ENCODE peak calls at places on chromosomes 7 and 10, in five cellular contexts. One of them, this sample, is unnamed.

GRCh38 chr7:935321-936130 is 19.0 kb downstream of the ADAP1 start:
- DNase-seq in IMR-90: no peak
- DNase-seq in neuronal stem cell: no peak
- DNase-seq in H9: no peak
- DNase-seq in mesenchymal stem cell: no peak
- DNase-seq in this sample: no peak

GRCh38 chr10:9443758-9444157 is 1389.3 kb downstream of the GATA3 start:
- DNase-seq in mesenchymal stem cell: no peak
- DNase-seq in H9: no peak
- DNase-seq in neuronal stem cell: no peak
- DNase-seq in IMR-90: no peak
- DNase-seq in this sample: no peak

GRCh38 chr7:26584964-26585650 is 279.3 kb downstream of the SKAP2 start:
- DNase-seq in neuronal stem cell: no peak
- DNase-seq in H9: no peak
- DNase-seq in mesenchymal stem cell: no peak
- DNase-seq in IMR-90: no peak
- DNase-seq in this sample: no peak

GRCh38 chr10:99872367-99873162 is 90.1 kb downstream of the ABCC2 start:
- DNase-seq in H9: no peak
- DNase-seq in IMR-90: peak
- DNase-seq in neuronal stem cell: no peak
- DNase-seq in mesenchymal stem cell: peak
- DNase-seq in this sample: peak

GRCh38 chr10:88458209-88458608 is 124.9 kb downstream of the RNLS start:
- DNase-seq in mesenchymal stem cell: no peak
- DNase-seq in H9: no peak
- DNase-seq in neuronal stem cell: no peak
- DNase-seq in IMR-90: no peak
- DNase-seq in this sample: no peak

GRCh38 chr7:151745090-151745638 is 131.8 kb downstream of the PRKAG2 start:
- DNase-seq in mesenchymal stem cell: peak
- DNase-seq in neuronal stem cell: no peak
- DNase-seq in IMR-90: peak
- DNase-seq in H9: no peak
- DNase-seq in this sample: peak

GRCh38 chr10:61919646-61920215 is 18.2 kb downstream of the ARID5B start:
- DNase-seq in neuronal stem cell: no peak
- DNase-seq in mesenchymal stem cell: no peak
- DNase-seq in IMR-90: peak
- DNase-seq in H9: no peak
- DNase-seq in this sample: peak

GRCh38 chr7:17787257-17787656 is 153.0 kb downstream of the SNX13 start:
- DNase-seq in IMR-90: no peak
- DNase-seq in mesenchymal stem cell: no peak
- DNase-seq in neuronal stem cell: no peak
- DNase-seq in H9: no peak
- DNase-seq in this sample: no peak

GRCh38 chr10:34492081-34492480 is 323.0 kb downstream of the PARD3 start:
- DNase-seq in H9: no peak
- DNase-seq in neuronal stem cell: no peak
- DNase-seq in IMR-90: no peak
- DNase-seq in mesenchymal stem cell: no peak
- DNase-seq in this sample: no peak

GRCh38 chr10:89279449-89279869 is 22.4 kb upstream of the IFIT2 start:
- DNase-seq in neuronal stem cell: no peak
- DNase-seq in H9: no peak
- DNase-seq in IMR-90: no peak
- DNase-seq in mesenchymal stem cell: no peak
- DNase-seq in this sample: no peak

GRCh38 chr10:77230194-77230593 is 407.4 kb downstream of the KCNMA1 start:
- DNase-seq in IMR-90: peak
- DNase-seq in H9: no peak
- DNase-seq in neuronal stem cell: no peak
- DNase-seq in mesenchymal stem cell: peak
- DNase-seq in this sample: no peak

GRCh38 chr10:68832596-68832995 is 5.3 kb downstream of the STOX1 start:
- DNase-seq in H9: no peak
- DNase-seq in mesenchymal stem cell: no peak
- DNase-seq in neuronal stem cell: no peak
- DNase-seq in IMR-90: no peak
- DNase-seq in this sample: peak

GRCh38 chr10:3471497-3471896 is 298.9 kb upstream of the PITRM1 start:
- DNase-seq in H9: no peak
- DNase-seq in IMR-90: no peak
- DNase-seq in mesenchymal stem cell: no peak
- DNase-seq in neuronal stem cell: no peak
- DNase-seq in this sample: no peak

GRCh38 chr10:32790483-32790882 is 167.5 kb downstream of the ITGB1 start:
- DNase-seq in IMR-90: peak
- DNase-seq in H9: no peak
- DNase-seq in mesenchymal stem cell: no peak
- DNase-seq in neuronal stem cell: no peak
- DNase-seq in this sample: no peak

GRCh38 chr10:72085166-72085565 is 3.2 kb downstream of the SPOCK2 start:
- DNase-seq in neuronal stem cell: no peak
- DNase-seq in H9: no peak
- DNase-seq in IMR-90: no peak
- DNase-seq in mesenchymal stem cell: no peak
- DNase-seq in this sample: no peak

GRCh38 chr7:54542920-54543539 is 855 bp downstream of the VSTM2A start:
- DNase-seq in H9: peak
- DNase-seq in neuronal stem cell: peak
- DNase-seq in IMR-90: peak
- DNase-seq in mesenchymal stem cell: peak
- DNase-seq in this sample: no peak

GRCh38 chr7:105461518-105461917 is 60.6 kb downstream of the PUS7 start:
- DNase-seq in H9: no peak
- DNase-seq in neuronal stem cell: no peak
- DNase-seq in mesenchymal stem cell: peak
- DNase-seq in IMR-90: peak
- DNase-seq in this sample: no peak

GRCh38 chr7:7109934-7110333 is 72.4 kb upstream of the C1GALT1 start:
- DNase-seq in neuronal stem cell: no peak
- DNase-seq in IMR-90: no peak
- DNase-seq in H9: no peak
- DNase-seq in mesenchymal stem cell: no peak
- DNase-seq in this sample: no peak

GRCh38 chr10:33087922-33088321 is 129.9 kb upstream of the ITGB1 start:
- DNase-seq in neuronal stem cell: no peak
- DNase-seq in mesenchymal stem cell: no peak
- DNase-seq in H9: no peak
- DNase-seq in IMR-90: no peak
- DNase-seq in this sample: no peak

GRCh38 chr7:136869006-136869961 is 832 bp downstream of the CHRM2 start:
- DNase-seq in mesenchymal stem cell: peak
- DNase-seq in neuronal stem cell: peak
- DNase-seq in H9: peak
- DNase-seq in IMR-90: peak
- DNase-seq in this sample: no peak

GRCh38 chr7:96949766-96950165 is 55.6 kb upstream of the DLX6 start:
- DNase-seq in neuronal stem cell: no peak
- DNase-seq in H9: no peak
- DNase-seq in mesenchymal stem cell: no peak
- DNase-seq in IMR-90: no peak
- DNase-seq in this sample: no peak

GRCh38 chr10:63664341-63664885 is 143.2 kb downstream of the REEP3 start:
- DNase-seq in mesenchymal stem cell: no peak
- DNase-seq in neuronal stem cell: no peak
- DNase-seq in H9: no peak
- DNase-seq in IMR-90: no peak
- DNase-seq in this sample: no peak

GRCh38 chr10:60894816-60895215 is 49.2 kb downstream of the RHOBTB1 start:
- DNase-seq in IMR-90: no peak
- DNase-seq in H9: no peak
- DNase-seq in mesenchymal stem cell: peak
- DNase-seq in neuronal stem cell: no peak
- DNase-seq in this sample: peak

GRCh38 chr7:19408821-19409220 is 263.6 kb upstream of the FERD3L start:
- DNase-seq in neuronal stem cell: no peak
- DNase-seq in IMR-90: no peak
- DNase-seq in mesenchymal stem cell: peak
- DNase-seq in H9: no peak
- DNase-seq in this sample: no peak
- H3K4ac ChIP-seq in neuronal stem cell: no peak
- H3K4ac ChIP-seq in IMR-90: no peak
- H3K4ac ChIP-seq in mesenchymal stem cell: no peak
- H3K4ac ChIP-seq in H9: no peak
- H3K4ac ChIP-seq in this sample: no peak

GRCh38 chr10:129962558-129963075 is 1.5 kb downstream of the EBF3 start:
- DNase-seq in neuronal stem cell: no peak
- DNase-seq in mesenchymal stem cell: no peak
- DNase-seq in IMR-90: no peak
- DNase-seq in H9: no peak
- DNase-seq in this sample: no peak
- H3K23ac ChIP-seq in neuronal stem cell: no peak
- H3K23ac ChIP-seq in mesenchymal stem cell: no peak
- H3K23ac ChIP-seq in IMR-90: no peak
- H3K23ac ChIP-seq in H9: no peak
- H3K23ac ChIP-seq in this sample: no peak

GRCh38 chr10:103854265-103854686 is 1.1 kb downstream of the SH3PXD2A start:
- DNase-seq in IMR-90: no peak
- DNase-seq in neuronal stem cell: peak
- DNase-seq in mesenchymal stem cell: no peak
- DNase-seq in H9: peak
- DNase-seq in this sample: no peak

GRCh38 chr10:103853428-103854264 is 1.7 kb downstream of the SH3PXD2A start:
- DNase-seq in H9: no peak
- DNase-seq in IMR-90: no peak
- DNase-seq in mesenchymal stem cell: peak
- DNase-seq in neuronal stem cell: no peak
- DNase-seq in this sample: no peak

GRCh38 chr10:103855852-103856496 is 598 bp upstream of the SH3PXD2A start:
- DNase-seq in IMR-90: no peak
- DNase-seq in mesenchymal stem cell: no peak
- DNase-seq in H9: no peak
- DNase-seq in neuronal stem cell: peak
- DNase-seq in this sample: no peak

GRCh38 chr10:103855424-103855823 is at the start of gene SH3PXD2A:
- DNase-seq in mesenchymal stem cell: peak
- DNase-seq in IMR-90: no peak
- DNase-seq in neuronal stem cell: peak
- DNase-seq in H9: peak
- DNase-seq in this sample: peak

GRCh38 chr10:103854687-103855423 is 521 bp downstream of the SH3PXD2A start:
- DNase-seq in H9: peak
- DNase-seq in IMR-90: peak
- DNase-seq in mesenchymal stem cell: peak
- DNase-seq in neuronal stem cell: no peak
- DNase-seq in this sample: no peak
- H3K4ac ChIP-seq in H9: no peak
- H3K4ac ChIP-seq in IMR-90: peak
- H3K4ac ChIP-seq in mesenchymal stem cell: peak
- H3K4ac ChIP-seq in neuronal stem cell: no peak
- H3K4ac ChIP-seq in this sample: no peak

DNA sequence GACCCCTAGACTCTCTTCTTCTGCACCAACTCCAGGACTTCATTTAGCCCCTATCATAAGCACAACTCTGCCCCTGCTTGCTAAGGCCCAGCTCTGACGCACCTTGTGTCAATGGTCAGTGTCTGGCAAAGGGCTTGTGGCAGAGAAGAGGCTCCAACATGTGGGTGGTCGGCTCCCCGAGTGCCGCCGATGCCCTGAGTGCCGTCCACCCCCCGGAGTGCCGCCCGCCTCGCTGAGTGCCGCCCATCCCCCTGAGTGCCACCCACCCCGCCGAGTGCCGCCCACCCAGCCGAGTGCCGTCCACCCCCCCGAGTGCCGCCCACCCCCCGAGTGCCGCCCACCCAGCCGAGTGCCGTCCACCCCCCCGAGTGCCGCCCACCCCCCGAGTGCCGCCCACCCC is 50.3 kb downstream of the ASB13 start:
- DNase-seq in mesenchymal stem cell: no peak
- DNase-seq in neuronal stem cell: no peak
- DNase-seq in H9: no peak
- DNase-seq in IMR-90: no peak
- DNase-seq in this sample: no peak
- H3K23ac ChIP-seq in mesenchymal stem cell: no peak
- H3K23ac ChIP-seq in neuronal stem cell: no peak
- H3K23ac ChIP-seq in H9: no peak
- H3K23ac ChIP-seq in IMR-90: no peak
- H3K23ac ChIP-seq in this sample: no peak

GRCh38 chr10:31036209-31036608 is 4.5 kb upstream of the ZNF438 start:
- DNase-seq in H9: peak
- DNase-seq in neuronal stem cell: no peak
- DNase-seq in mesenchymal stem cell: peak
- DNase-seq in IMR-90: peak
- DNase-seq in this sample: peak
- H3K4ac ChIP-seq in H9: no peak
- H3K4ac ChIP-seq in neuronal stem cell: no peak
- H3K4ac ChIP-seq in mesenchymal stem cell: no peak
- H3K4ac ChIP-seq in IMR-90: peak
- H3K4ac ChIP-seq in this sample: no peak

DNA sequence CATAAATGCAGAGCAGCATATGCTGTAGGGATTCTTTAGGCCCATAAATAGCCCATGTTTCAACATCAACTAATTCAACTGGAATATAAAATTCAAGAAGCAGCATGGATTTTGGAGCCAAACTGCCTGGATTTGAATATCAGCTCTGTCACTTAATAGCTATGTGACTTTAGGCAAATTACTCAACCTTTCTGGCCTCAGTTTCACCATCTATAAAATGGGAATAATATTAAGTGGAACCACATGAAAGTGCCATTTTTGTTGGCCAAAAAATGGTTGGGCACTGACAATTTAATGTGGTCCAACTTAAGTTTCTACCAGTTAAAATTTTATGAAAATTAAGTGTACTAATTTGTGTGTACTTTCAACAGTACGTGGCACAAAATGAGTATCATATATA is 98.1 kb downstream of the GSAP start:
- DNase-seq in neuronal stem cell: no peak
- DNase-seq in H9: no peak
- DNase-seq in IMR-90: no peak
- DNase-seq in mesenchymal stem cell: no peak
- DNase-seq in this sample: no peak
- H3K23ac ChIP-seq in neuronal stem cell: no peak
- H3K23ac ChIP-seq in H9: no peak
- H3K23ac ChIP-seq in IMR-90: no peak
- H3K23ac ChIP-seq in mesenchymal stem cell: no peak
- H3K23ac ChIP-seq in this sample: no peak

DNA sequence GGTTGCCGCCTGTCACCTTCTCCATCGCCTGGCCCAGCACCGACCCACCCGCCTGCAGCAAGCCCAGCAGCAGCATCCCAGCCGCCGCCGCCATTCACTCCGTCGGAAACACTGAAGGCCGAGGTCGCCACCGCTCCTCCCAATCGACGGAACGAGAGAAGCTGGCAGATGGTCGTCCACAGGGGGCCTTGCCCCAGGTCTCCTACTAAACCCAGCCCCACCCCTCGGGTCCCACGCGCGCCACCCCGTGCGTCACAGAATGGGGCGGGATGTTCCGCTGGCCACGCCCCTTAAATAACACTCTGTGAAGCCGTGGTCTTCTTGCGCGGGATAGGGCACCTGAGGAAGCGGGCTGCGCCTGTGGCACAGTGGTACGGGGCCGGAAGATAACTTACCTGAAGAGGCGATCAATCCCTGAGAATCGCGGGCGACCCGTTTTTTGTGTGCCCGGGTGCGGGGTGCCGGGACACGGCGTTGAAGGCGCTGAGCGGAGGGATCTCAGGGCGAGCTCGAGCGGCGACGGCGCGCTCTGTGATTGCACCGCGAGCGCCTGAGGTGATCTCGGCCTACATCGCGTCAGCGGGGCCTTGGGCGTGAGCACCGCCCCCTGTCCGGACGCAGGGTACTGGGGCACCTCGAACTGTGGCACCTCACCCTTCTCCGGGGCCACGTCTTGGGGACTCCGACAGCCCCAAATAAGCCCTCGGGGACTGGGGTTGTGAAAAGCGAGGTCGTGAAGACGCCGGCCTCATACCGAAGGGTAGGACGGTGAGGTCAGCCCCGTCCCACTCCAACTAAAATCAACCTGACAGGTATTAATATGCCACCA is at the start of gene CYP51A1:
- DNase-seq in IMR-90: peak
- DNase-seq in H9: peak
- DNase-seq in mesenchymal stem cell: peak
- DNase-seq in neuronal stem cell: peak
- DNase-seq in this sample: peak
- H3K4ac ChIP-seq in IMR-90: peak
- H3K4ac ChIP-seq in H9: no peak
- H3K4ac ChIP-seq in mesenchymal stem cell: peak
- H3K4ac ChIP-seq in neuronal stem cell: peak
- H3K4ac ChIP-seq in this sample: peak